ENCODE peak calls at places on chromosomes 13 and 19, in six cellular contexts. P is tibial nerve; W is osteocyte; Z is NCI-H1092 treated with DMSO at 0.1 percent for 48 hours; N is activated CD8-positive, alpha-beta memory T cell treated with anti-CD3 and anti-CD28 coated beads, Interleukin-2, amount 50 U/mL, for 4 hours; Q is HAP-1. H is an unnamed sample.

GRCh38 chr13:113906566-113906965 is 42.7 kb upstream of the GAS6 start:
- DNase-seq in W (peak; percentile 75), Z (peak; percentile 81), P (no peak), Q (no peak), N (no peak), H (no peak)

GRCh38 chr19:21084343-21084742 is 2.3 kb downstream of the ZNF714 start:
- DNase-seq in N (no peak), Z (no peak), W (no peak), Q (no peak), P (no peak), H (no peak)

GRCh38 chr19:42032428-42032827 is 37.6 kb downstream of the GRIK5 start:
- DNase-seq in Q (peak; percentile 70), P (no peak), W (no peak), Z (peak; percentile 90), N (no peak), H (no peak)

GRCh38 chr13:84500016-84500415 is 617.7 kb upstream of the SLITRK1 start:
- DNase-seq in Z (no peak), Q (no peak), W (no peak), N (no peak), P (no peak), H (no peak)

GRCh38 chr19:47663911-47664771 is 49.1 kb upstream of the EHD2 start:
- DNase-seq in P (peak; percentile 86), Q (no peak), N (no peak), W (no peak), Z (no peak), H (peak; percentile 61)

GRCh38 chr19:6088677-6089063 is 21.6 kb downstream of the RFX2 start:
- DNase-seq in N (no peak), Z (no peak), Q (no peak), W (no peak), P (no peak), H (no peak)

GRCh38 chr19:18999016-18999758 is 34.1 kb downstream of the SUGP2 start:
- DNase-seq in Z (no peak), W (no peak), P (no peak), Q (no peak), N (no peak), H (no peak)

GRCh38 chr13:73860501-73860900 is 273.7 kb downstream of the KLF12 start:
- DNase-seq in Z (no peak), Q (no peak), P (no peak), W (no peak), N (no peak), H (no peak)

GRCh38 chr19:47351545-47351944 is 2.4 kb downstream of the DHX34 start:
- DNase-seq in P (no peak), N (no peak), Z (no peak), W (no peak), Q (peak; percentile 26), H (no peak)

GRCh38 chr19:38686530-38686888 is 39.1 kb downstream of the ACTN4 start:
- DNase-seq in N (no peak), Z (no peak), Q (no peak), W (no peak), P (no peak), H (peak; percentile 62)

GRCh38 chr13:97125810-97126738 is 96.1 kb upstream of the MBNL2 start:
- DNase-seq in Z (no peak), P (no peak), W (no peak), Q (no peak), N (no peak), H (no peak)